ENCODE peak calls at places on chromosomes 12 and 14, in five cellular contexts. One of them, this sample, is unnamed.

GRCh38 chr14:21090940-21091663 is 7.4 kb downstream of the ZNF219 start:
- DNase-seq in fibroblast of lung: no peak
- DNase-seq in suprapubic skin: no peak
- DNase-seq in HCT116: no peak
- DNase-seq in endothelial cell: no peak
- DNase-seq in this sample: no peak

GRCh38 chr12:62676521-62677307 is 210.1 kb downstream of the MON2 start:
- DNase-seq in endothelial cell: no peak
- DNase-seq in HCT116: no peak
- DNase-seq in fibroblast of lung: no peak
- DNase-seq in suprapubic skin: no peak
- DNase-seq in this sample: no peak

GRCh38 chr14:105388976-105389375 is 9.4 kb upstream of the TEX22 start:
- DNase-seq in HCT116: no peak
- DNase-seq in fibroblast of lung: no peak
- DNase-seq in suprapubic skin: no peak
- DNase-seq in endothelial cell: no peak
- DNase-seq in this sample: no peak

GRCh38 chr12:93626160-93626559 is 51.0 kb upstream of the CRADD start:
- DNase-seq in fibroblast of lung: no peak
- DNase-seq in HCT116: no peak
- DNase-seq in endothelial cell: no peak
- DNase-seq in suprapubic skin: no peak
- DNase-seq in this sample: no peak

GRCh38 chr12:107309020-107309419 is 215.7 kb upstream of the CRY1 start:
- DNase-seq in suprapubic skin: no peak
- DNase-seq in fibroblast of lung: no peak
- DNase-seq in endothelial cell: no peak
- DNase-seq in HCT116: no peak
- DNase-seq in this sample: no peak

GRCh38 chr12:106601548-106601947 is 18.7 kb downstream of the RFX4 start:
- DNase-seq in HCT116: no peak
- DNase-seq in fibroblast of lung: no peak
- DNase-seq in suprapubic skin: no peak
- DNase-seq in endothelial cell: no peak
- DNase-seq in this sample: no peak

GRCh38 chr12:22481557-22482104 is 62.7 kb downstream of the C2CD5 start:
- DNase-seq in suprapubic skin: no peak
- DNase-seq in fibroblast of lung: no peak
- DNase-seq in endothelial cell: no peak
- DNase-seq in HCT116: no peak
- DNase-seq in this sample: no peak

GRCh38 chr12:121538699-121539061 is 42.1 kb downstream of the KDM2B start:
- DNase-seq in fibroblast of lung: no peak
- DNase-seq in endothelial cell: no peak
- DNase-seq in suprapubic skin: no peak
- DNase-seq in HCT116: peak; percentile 75
- DNase-seq in this sample: peak; percentile 43

GRCh38 chr12:1217191-1217949 is 226.3 kb downstream of the ERC1 start:
- DNase-seq in endothelial cell: no peak
- DNase-seq in HCT116: no peak
- DNase-seq in suprapubic skin: no peak
- DNase-seq in fibroblast of lung: peak; percentile 82
- DNase-seq in this sample: peak; percentile 13

GRCh38 chr14:50335989-50336391 is 23.9 kb downstream of the DMAC2L start:
- DNase-seq in fibroblast of lung: peak; percentile 40
- DNase-seq in endothelial cell: peak; percentile 66
- DNase-seq in suprapubic skin: no peak
- DNase-seq in HCT116: no peak
- DNase-seq in this sample: no peak

GRCh38 chr12:20345866-20346265 is 22.5 kb upstream of the PDE3A start:
- DNase-seq in HCT116: no peak
- DNase-seq in fibroblast of lung: no peak
- DNase-seq in suprapubic skin: no peak
- DNase-seq in endothelial cell: no peak
- DNase-seq in this sample: no peak

GRCh38 chr14:57068511-57068910 is 200.2 kb downstream of the EXOC5 start:
- DNase-seq in endothelial cell: no peak
- DNase-seq in suprapubic skin: no peak
- DNase-seq in HCT116: no peak
- DNase-seq in fibroblast of lung: no peak
- DNase-seq in this sample: no peak

GRCh38 chr12:13204428-13204827 is 7.9 kb downstream of the EMP1 start:
- DNase-seq in fibroblast of lung: peak; percentile 90
- DNase-seq in endothelial cell: no peak
- DNase-seq in suprapubic skin: no peak
- DNase-seq in HCT116: no peak
- DNase-seq in this sample: peak; percentile 36

GRCh38 chr12:8566525-8566924 is 25.8 kb upstream of the CLEC4E start:
- DNase-seq in fibroblast of lung: no peak
- DNase-seq in HCT116: no peak
- DNase-seq in endothelial cell: no peak
- DNase-seq in suprapubic skin: no peak
- DNase-seq in this sample: no peak

GRCh38 chr14:100778078-100778927 is 47.6 kb upstream of the MEG3 start:
- DNase-seq in endothelial cell: no peak
- DNase-seq in suprapubic skin: no peak
- DNase-seq in HCT116: no peak
- DNase-seq in fibroblast of lung: no peak
- DNase-seq in this sample: no peak

GRCh38 chr12:52730793-52731192 is 27.5 kb upstream of the KRT77 start:
- DNase-seq in fibroblast of lung: no peak
- DNase-seq in HCT116: no peak
- DNase-seq in suprapubic skin: no peak
- DNase-seq in endothelial cell: no peak
- DNase-seq in this sample: no peak

GRCh38 chr12:56128669-56129209 is 672 bp downstream of the ESYT1 start:
- DNase-seq in suprapubic skin: peak; percentile 78
- DNase-seq in HCT116: no peak
- DNase-seq in fibroblast of lung: no peak
- DNase-seq in endothelial cell: no peak
- DNase-seq in this sample: no peak

GRCh38 chr12:121916719-121917118 is 1.7 kb upstream of the CFAP251 start:
- DNase-seq in endothelial cell: peak; percentile 35
- DNase-seq in fibroblast of lung: peak; percentile 66
- DNase-seq in HCT116: no peak
- DNase-seq in suprapubic skin: no peak
- DNase-seq in this sample: peak; percentile 27

GRCh38 chr14:85487215-85487614 is 42.7 kb upstream of the FLRT2 start:
- DNase-seq in HCT116: no peak
- DNase-seq in fibroblast of lung: peak; percentile 72
- DNase-seq in endothelial cell: no peak
- DNase-seq in suprapubic skin: no peak
- DNase-seq in this sample: no peak

GRCh38 chr14:50357124-50357523 is 39.6 kb downstream of the CDKL1 start:
- DNase-seq in suprapubic skin: no peak
- DNase-seq in HCT116: no peak
- DNase-seq in fibroblast of lung: no peak
- DNase-seq in endothelial cell: no peak
- DNase-seq in this sample: no peak

GRCh38 chr14:31877333-31877798 is 199.7 kb upstream of the ARHGAP5 start:
- DNase-seq in endothelial cell: no peak
- DNase-seq in HCT116: no peak
- DNase-seq in suprapubic skin: no peak
- DNase-seq in fibroblast of lung: peak; percentile 29
- DNase-seq in this sample: no peak

GRCh38 chr14:28754209-28754985 is 12.2 kb upstream of the FOXG1 start:
- DNase-seq in fibroblast of lung: peak; percentile 57
- DNase-seq in suprapubic skin: no peak
- DNase-seq in HCT116: no peak
- DNase-seq in endothelial cell: peak; percentile 60
- DNase-seq in this sample: peak; percentile 52

GRCh38 chr14:24861083-24861630 is 188.8 kb downstream of the STXBP6 start:
- DNase-seq in endothelial cell: no peak
- DNase-seq in HCT116: no peak
- DNase-seq in suprapubic skin: no peak
- DNase-seq in fibroblast of lung: no peak
- DNase-seq in this sample: peak; percentile 33

GRCh38 chr14:105864651-105865265 is 338.4 kb downstream of the TMEM121 start:
- DNase-seq in endothelial cell: no peak
- DNase-seq in suprapubic skin: peak; percentile 59
- DNase-seq in HCT116: no peak
- DNase-seq in fibroblast of lung: no peak
- DNase-seq in this sample: no peak

GRCh38 chr14:51225751-51226150 is 14.3 kb upstream of the TMX1 start:
- DNase-seq in fibroblast of lung: peak; percentile 76
- DNase-seq in HCT116: no peak
- DNase-seq in endothelial cell: no peak
- DNase-seq in suprapubic skin: no peak
- DNase-seq in this sample: no peak

GRCh38 chr14:93112891-93113677 is 2.6 kb downstream of the ITPK1 start:
- DNase-seq in endothelial cell: peak; percentile 77
- DNase-seq in HCT116: peak; percentile 70
- DNase-seq in fibroblast of lung: peak; percentile 86
- DNase-seq in suprapubic skin: peak; percentile 87
- DNase-seq in this sample: peak; percentile 82

GRCh38 chr12:54258286-54258685 is 21.6 kb downstream of the CBX5 start:
- DNase-seq in endothelial cell: no peak
- DNase-seq in suprapubic skin: no peak
- DNase-seq in HCT116: no peak
- DNase-seq in fibroblast of lung: no peak
- DNase-seq in this sample: no peak

GRCh38 chr12:108832208-108832607 is 25.2 kb downstream of the SSH1 start:
- DNase-seq in fibroblast of lung: no peak
- DNase-seq in endothelial cell: no peak
- DNase-seq in HCT116: no peak
- DNase-seq in suprapubic skin: no peak
- DNase-seq in this sample: no peak

GRCh38 chr14:78135450-78135891 is 34.7 kb upstream of the NRXN3 start:
- DNase-seq in endothelial cell: no peak
- DNase-seq in HCT116: no peak
- DNase-seq in fibroblast of lung: no peak
- DNase-seq in suprapubic skin: no peak
- DNase-seq in this sample: peak; percentile 74

GRCh38 chr12:21906919-21907642 is 34.1 kb downstream of the ABCC9 start:
- DNase-seq in fibroblast of lung: no peak
- DNase-seq in HCT116: no peak
- DNase-seq in suprapubic skin: no peak
- DNase-seq in endothelial cell: no peak
- DNase-seq in this sample: no peak

DNA sequence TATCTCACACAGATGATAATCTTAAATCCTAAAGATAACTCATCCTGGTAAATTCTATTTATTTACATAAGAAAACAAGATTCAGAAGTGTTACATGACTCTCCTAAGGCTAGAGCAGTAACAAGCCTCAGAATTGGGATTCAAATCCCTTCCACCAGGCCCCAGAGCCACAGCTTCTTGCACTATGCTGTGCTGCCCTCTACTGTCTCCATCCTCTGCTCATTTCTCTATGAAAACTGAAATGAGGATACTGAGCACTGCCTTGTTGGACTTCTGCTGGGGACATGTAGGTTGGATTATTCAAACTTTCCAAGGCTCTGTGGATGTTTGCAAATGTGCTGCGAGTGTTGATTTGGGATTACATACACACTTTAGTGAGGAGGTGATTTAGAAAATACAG is 23.5 kb upstream of the C12orf50 start:
- DNase-seq in fibroblast of lung: peak; percentile 58
- DNase-seq in endothelial cell: peak; percentile 18
- DNase-seq in suprapubic skin: no peak
- DNase-seq in HCT116: peak; percentile 27
- DNase-seq in this sample: peak; percentile 49
- TF ChIP-seq CTCF in fibroblast of lung: peak; percentile 69
- TF ChIP-seq CTCF in endothelial cell: no peak
- TF ChIP-seq CTCF in suprapubic skin: no peak
- TF ChIP-seq CTCF in HCT116: peak; percentile 65
- TF ChIP-seq CTCF in this sample: peak; percentile 44

GRCh38 chr12:49283541-49284429 is 11.2 kb upstream of the PRPH start:
- DNase-seq in suprapubic skin: no peak
- DNase-seq in fibroblast of lung: no peak
- DNase-seq in endothelial cell: no peak
- DNase-seq in HCT116: no peak
- DNase-seq in this sample: no peak
- TF ChIP-seq CTCF in suprapubic skin: no peak
- TF ChIP-seq CTCF in fibroblast of lung: no peak
- TF ChIP-seq CTCF in endothelial cell: no peak
- TF ChIP-seq CTCF in HCT116: peak; percentile 46
- TF ChIP-seq CTCF in this sample: no peak

DNA sequence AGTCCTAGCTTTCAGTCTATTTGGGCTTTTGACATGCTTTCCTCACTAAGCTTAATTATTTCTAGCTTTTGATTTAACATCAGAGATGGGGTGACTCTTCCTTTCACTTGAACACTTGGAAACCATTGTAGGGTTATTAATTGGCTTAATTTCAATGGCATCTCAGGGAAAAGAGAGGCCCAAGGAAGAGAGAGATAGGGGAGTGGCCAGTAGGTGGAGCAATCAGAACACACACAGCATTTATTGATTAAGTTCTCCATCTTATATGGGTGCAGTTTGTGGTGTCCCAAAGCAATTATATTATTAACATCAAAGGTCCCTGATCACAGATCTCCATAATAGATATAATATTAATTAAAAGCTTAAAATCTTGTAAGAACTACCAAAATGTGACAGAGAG is 1466.1 kb upstream of the SEL1L start:
- DNase-seq in HCT116: no peak
- DNase-seq in suprapubic skin: no peak
- DNase-seq in endothelial cell: no peak
- DNase-seq in fibroblast of lung: peak; percentile 14
- DNase-seq in this sample: no peak
- TF ChIP-seq CTCF in HCT116: no peak
- TF ChIP-seq CTCF in suprapubic skin: no peak
- TF ChIP-seq CTCF in endothelial cell: peak; percentile 38
- TF ChIP-seq CTCF in fibroblast of lung: peak; percentile 22
- TF ChIP-seq CTCF in this sample: no peak

GRCh38 chr12:99383258-99383657 is 264.3 kb upstream of the GARIN6 start:
- DNase-seq in fibroblast of lung: no peak
- DNase-seq in suprapubic skin: no peak
- DNase-seq in HCT116: no peak
- DNase-seq in endothelial cell: no peak
- DNase-seq in this sample: no peak

GRCh38 chr12:99390707-99391106 is 256.8 kb upstream of the GARIN6 start:
- DNase-seq in endothelial cell: peak; percentile 61
- DNase-seq in suprapubic skin: no peak
- DNase-seq in fibroblast of lung: no peak
- DNase-seq in HCT116: no peak
- DNase-seq in this sample: peak; percentile 34

GRCh38 chr12:99389751-99390150 is 257.8 kb upstream of the GARIN6 start:
- DNase-seq in suprapubic skin: no peak
- DNase-seq in endothelial cell: no peak
- DNase-seq in fibroblast of lung: no peak
- DNase-seq in HCT116: no peak
- DNase-seq in this sample: no peak

GRCh38 chr12:99387661-99388060 is 259.9 kb upstream of the GARIN6 start:
- DNase-seq in fibroblast of lung: no peak
- DNase-seq in suprapubic skin: no peak
- DNase-seq in HCT116: no peak
- DNase-seq in endothelial cell: no peak
- DNase-seq in this sample: no peak

DNA sequence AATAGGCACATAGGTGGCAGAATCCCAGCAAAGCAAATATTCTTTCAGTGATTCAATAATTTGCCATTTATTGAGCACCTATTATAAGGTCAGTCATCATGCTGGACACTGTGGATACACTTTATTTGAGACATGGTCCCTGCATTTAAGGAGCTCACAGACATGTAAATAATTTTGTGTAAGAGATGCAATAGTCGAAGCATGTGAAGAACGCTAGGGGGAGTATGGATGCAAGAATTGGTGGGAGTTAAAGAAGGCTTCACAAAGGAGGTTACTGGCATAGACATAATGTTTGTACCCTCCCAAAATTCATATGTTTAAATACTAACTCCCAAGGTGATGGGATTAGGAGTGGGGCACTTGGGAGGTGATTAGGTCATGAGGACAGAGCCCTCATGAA is 260.6 kb upstream of the GARIN6 start:
- DNase-seq in fibroblast of lung: peak; percentile 37
- DNase-seq in HCT116: peak; percentile 28
- DNase-seq in suprapubic skin: no peak
- DNase-seq in endothelial cell: no peak
- DNase-seq in this sample: peak; percentile 13
- TF ChIP-seq CTCF in fibroblast of lung: no peak
- TF ChIP-seq CTCF in HCT116: peak; percentile 65
- TF ChIP-seq CTCF in suprapubic skin: no peak
- TF ChIP-seq CTCF in endothelial cell: peak; percentile 60
- TF ChIP-seq CTCF in this sample: peak; percentile 29

This sample was measured in Calu3.